ENCODE peak calls at places on chromosomes 11 and 22, in seven cellular contexts. One of them, this sample, is unnamed.
A peak's percentile ranks its signal among the peaks of the same experiment; 100 is the strongest.

GRCh38 chr22:45688606-45689080 is 17.0 kb downstream of the ATXN10 start:
- DNase-seq in cardiac fibroblast: peak; percentile 87
- DNase-seq in keratinocyte: peak; percentile 80
- DNase-seq in fibroblast of pulmonary artery: peak; percentile 88
- DNase-seq in body of pancreas: peak; percentile 43
- DNase-seq in Caco-2: peak; percentile 30
- DNase-seq in GM20000: no peak
- DNase-seq in this sample: peak; percentile 77

GRCh38 chr11:68271781-68272608 is at the start of gene C11orf24:
- DNase-seq in cardiac fibroblast: peak; percentile 93
- DNase-seq in keratinocyte: peak; percentile 79
- DNase-seq in fibroblast of pulmonary artery: peak; percentile 92
- DNase-seq in body of pancreas: peak; percentile 97
- DNase-seq in Caco-2: peak; percentile 100
- DNase-seq in GM20000: peak; percentile 98
- DNase-seq in this sample: peak; percentile 92

GRCh38 chr11:9664276-9665171 is 647 bp downstream of the SWAP70 start:
- DNase-seq in cardiac fibroblast: peak; percentile 73
- DNase-seq in keratinocyte: no peak
- DNase-seq in fibroblast of pulmonary artery: peak; percentile 69
- DNase-seq in body of pancreas: peak; percentile 44
- DNase-seq in Caco-2: peak; percentile 76
- DNase-seq in GM20000: peak; percentile 52
- DNase-seq in this sample: peak; percentile 50

GRCh38 chr22:32177221-32177765 is 18.2 kb upstream of the C22orf42 start:
- DNase-seq in cardiac fibroblast: no peak
- DNase-seq in keratinocyte: no peak
- DNase-seq in fibroblast of pulmonary artery: peak; percentile 1
- DNase-seq in body of pancreas: no peak
- DNase-seq in Caco-2: no peak
- DNase-seq in GM20000: no peak
- DNase-seq in this sample: no peak

GRCh38 chr11:117816151-117816741 is 8.3 kb downstream of the FXYD2 start:
- DNase-seq in cardiac fibroblast: peak; percentile 48
- DNase-seq in keratinocyte: no peak
- DNase-seq in fibroblast of pulmonary artery: peak; percentile 25
- DNase-seq in body of pancreas: peak; percentile 80
- DNase-seq in Caco-2: peak; percentile 67
- DNase-seq in GM20000: no peak
- DNase-seq in this sample: no peak

GRCh38 chr11:12090061-12090572 is 20.3 kb upstream of the MICAL2 start:
- DNase-seq in cardiac fibroblast: peak; percentile 81
- DNase-seq in keratinocyte: peak; percentile 98
- DNase-seq in fibroblast of pulmonary artery: peak; percentile 48
- DNase-seq in body of pancreas: no peak
- DNase-seq in Caco-2: no peak
- DNase-seq in GM20000: no peak
- DNase-seq in this sample: peak; percentile 64

GRCh38 chr11:73585834-73586575 is 11.9 kb downstream of the FAM168A start:
- DNase-seq in cardiac fibroblast: peak; percentile 67
- DNase-seq in keratinocyte: no peak
- DNase-seq in fibroblast of pulmonary artery: no peak
- DNase-seq in body of pancreas: no peak
- DNase-seq in Caco-2: no peak
- DNase-seq in GM20000: no peak
- DNase-seq in this sample: no peak

GRCh38 chr11:8745431-8745986 is 62.9 kb downstream of the RPL27A start:
- DNase-seq in cardiac fibroblast: no peak
- DNase-seq in keratinocyte: no peak
- DNase-seq in fibroblast of pulmonary artery: no peak
- DNase-seq in body of pancreas: no peak
- DNase-seq in Caco-2: no peak
- DNase-seq in GM20000: no peak
- DNase-seq in this sample: no peak

GRCh38 chr11:62806611-62807121 is 1.4 kb upstream of the NXF1 start:
- DNase-seq in cardiac fibroblast: peak; percentile 48
- DNase-seq in keratinocyte: no peak
- DNase-seq in fibroblast of pulmonary artery: peak; percentile 48
- DNase-seq in body of pancreas: peak; percentile 27
- DNase-seq in Caco-2: no peak
- DNase-seq in GM20000: no peak
- DNase-seq in this sample: peak; percentile 69

GRCh38 chr11:93494341-93494740 is 48.9 kb downstream of the SMCO4 start:
- DNase-seq in cardiac fibroblast: no peak
- DNase-seq in keratinocyte: no peak
- DNase-seq in fibroblast of pulmonary artery: no peak
- DNase-seq in body of pancreas: no peak
- DNase-seq in Caco-2: no peak
- DNase-seq in GM20000: no peak
- DNase-seq in this sample: no peak

GRCh38 chr22:40216041-40216756 is 38.5 kb downstream of the TNRC6B start:
- DNase-seq in cardiac fibroblast: no peak
- DNase-seq in keratinocyte: no peak
- DNase-seq in fibroblast of pulmonary artery: no peak
- DNase-seq in body of pancreas: no peak
- DNase-seq in Caco-2: no peak
- DNase-seq in GM20000: peak; percentile 45
- DNase-seq in this sample: no peak

GRCh38 chr22:49205401-49205800 is 622.3 kb downstream of the BRD1 start:
- DNase-seq in cardiac fibroblast: no peak
- DNase-seq in keratinocyte: no peak
- DNase-seq in fibroblast of pulmonary artery: no peak
- DNase-seq in body of pancreas: no peak
- DNase-seq in Caco-2: no peak
- DNase-seq in GM20000: no peak
- DNase-seq in this sample: no peak

GRCh38 chr11:73961321-73961720 is 10.5 kb downstream of the DNAJB13 start:
- DNase-seq in cardiac fibroblast: peak; percentile 27
- DNase-seq in keratinocyte: no peak
- DNase-seq in fibroblast of pulmonary artery: no peak
- DNase-seq in body of pancreas: no peak
- DNase-seq in Caco-2: no peak
- DNase-seq in GM20000: no peak
- DNase-seq in this sample: no peak

GRCh38 chr11:86547727-86548126 is 124.7 kb downstream of the ME3 start:
- DNase-seq in cardiac fibroblast: peak; percentile 14
- DNase-seq in keratinocyte: no peak
- DNase-seq in fibroblast of pulmonary artery: peak; percentile 31
- DNase-seq in body of pancreas: no peak
- DNase-seq in Caco-2: no peak
- DNase-seq in GM20000: no peak
- DNase-seq in this sample: no peak

DNA sequence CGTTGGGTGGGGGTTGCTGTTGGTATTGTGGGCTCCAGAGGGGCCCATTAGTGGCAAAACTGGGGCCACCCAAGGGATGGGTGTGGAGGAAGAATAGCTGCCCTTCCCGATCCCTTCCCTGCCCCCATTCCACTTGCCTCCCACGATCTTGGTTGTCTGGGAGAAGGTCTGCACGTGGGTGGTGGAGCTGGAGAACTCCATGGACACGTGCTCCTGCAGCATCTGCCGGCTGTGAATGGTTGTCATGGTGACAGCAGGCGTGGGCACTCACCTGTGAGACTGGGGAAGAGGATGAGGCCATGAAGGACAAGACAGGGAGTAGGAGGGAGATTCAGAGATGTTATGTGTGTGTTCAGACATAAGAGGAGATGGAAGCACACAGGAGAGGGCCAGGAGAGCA is 2.0 kb downstream of the IGSF22 start:
- DNase-seq in cardiac fibroblast: no peak
- DNase-seq in keratinocyte: no peak
- DNase-seq in fibroblast of pulmonary artery: no peak
- DNase-seq in body of pancreas: peak; percentile 37
- DNase-seq in Caco-2: no peak
- DNase-seq in GM20000: no peak
- DNase-seq in this sample: no peak
- TF ChIP-seq CTCF in cardiac fibroblast: no peak
- TF ChIP-seq CTCF in keratinocyte: no peak
- TF ChIP-seq CTCF in fibroblast of pulmonary artery: no peak
- TF ChIP-seq CTCF in body of pancreas: no peak
- TF ChIP-seq CTCF in Caco-2: no peak
- TF ChIP-seq CTCF in GM20000: no peak
- TF ChIP-seq CTCF in this sample: no peak

GRCh38 chr11:24509114-24509513 is 12.3 kb downstream of the LUZP2 start:
- DNase-seq in cardiac fibroblast: peak; percentile 32
- DNase-seq in keratinocyte: no peak
- DNase-seq in fibroblast of pulmonary artery: peak; percentile 46
- DNase-seq in body of pancreas: no peak
- DNase-seq in Caco-2: no peak
- DNase-seq in GM20000: no peak
- DNase-seq in this sample: no peak
- TF ChIP-seq CTCF in cardiac fibroblast: no peak
- TF ChIP-seq CTCF in keratinocyte: peak; percentile 27
- TF ChIP-seq CTCF in fibroblast of pulmonary artery: peak; percentile 52
- TF ChIP-seq CTCF in body of pancreas: no peak
- TF ChIP-seq CTCF in Caco-2: peak; percentile 19
- TF ChIP-seq CTCF in GM20000: no peak
- TF ChIP-seq CTCF in this sample: peak; percentile 8

GRCh38 chr11:135033545-135033944 is 621.5 kb upstream of the B3GAT1 start:
- DNase-seq in cardiac fibroblast: no peak
- DNase-seq in keratinocyte: no peak
- DNase-seq in fibroblast of pulmonary artery: no peak
- DNase-seq in body of pancreas: no peak
- DNase-seq in Caco-2: peak; percentile 75
- DNase-seq in GM20000: no peak
- DNase-seq in this sample: peak; percentile 20
- TF ChIP-seq CTCF in cardiac fibroblast: no peak
- TF ChIP-seq CTCF in keratinocyte: no peak
- TF ChIP-seq CTCF in fibroblast of pulmonary artery: no peak
- TF ChIP-seq CTCF in body of pancreas: no peak
- TF ChIP-seq CTCF in Caco-2: peak; percentile 30
- TF ChIP-seq CTCF in GM20000: no peak
- TF ChIP-seq CTCF in this sample: no peak

DNA sequence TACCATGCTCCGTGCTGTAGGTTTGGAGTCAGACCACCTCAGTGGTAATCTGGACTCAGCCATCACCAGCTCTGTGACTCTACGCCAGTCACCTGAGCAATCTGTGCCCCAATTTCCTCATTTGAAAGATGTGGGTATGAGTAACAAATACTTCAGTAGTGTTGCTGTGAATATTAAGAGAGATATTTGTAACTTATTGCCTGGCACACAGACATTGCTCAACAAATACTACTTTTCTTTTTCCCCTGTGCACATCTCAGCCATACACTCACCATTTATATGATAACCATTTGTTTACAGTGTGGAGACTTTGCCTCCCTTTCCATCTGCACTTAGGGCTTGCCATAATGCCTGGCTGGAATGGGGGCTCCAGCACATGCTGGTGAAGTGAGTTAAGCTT is 89.7 kb upstream of the CLPB start:
- DNase-seq in cardiac fibroblast: peak; percentile 11
- DNase-seq in keratinocyte: no peak
- DNase-seq in fibroblast of pulmonary artery: no peak
- DNase-seq in body of pancreas: no peak
- DNase-seq in Caco-2: no peak
- DNase-seq in GM20000: no peak
- DNase-seq in this sample: no peak
- TF ChIP-seq CTCF in cardiac fibroblast: no peak
- TF ChIP-seq CTCF in keratinocyte: no peak
- TF ChIP-seq CTCF in fibroblast of pulmonary artery: no peak
- TF ChIP-seq CTCF in body of pancreas: no peak
- TF ChIP-seq CTCF in Caco-2: no peak
- TF ChIP-seq CTCF in GM20000: no peak
- TF ChIP-seq CTCF in this sample: no peak

GRCh38 chr11:637593-638507 is 781 bp downstream of the DRD4 start:
- DNase-seq in cardiac fibroblast: no peak
- DNase-seq in keratinocyte: no peak
- DNase-seq in fibroblast of pulmonary artery: no peak
- DNase-seq in body of pancreas: no peak
- DNase-seq in Caco-2: no peak
- DNase-seq in GM20000: no peak
- DNase-seq in this sample: no peak
- TF ChIP-seq CTCF in cardiac fibroblast: no peak
- TF ChIP-seq CTCF in keratinocyte: no peak
- TF ChIP-seq CTCF in fibroblast of pulmonary artery: no peak
- TF ChIP-seq CTCF in body of pancreas: no peak
- TF ChIP-seq CTCF in Caco-2: no peak
- TF ChIP-seq CTCF in GM20000: no peak
- TF ChIP-seq CTCF in this sample: no peak

GRCh38 chr11:134261626-134262488 is 8.5 kb downstream of the ACAD8 start:
- DNase-seq in cardiac fibroblast: peak; percentile 35
- DNase-seq in keratinocyte: no peak
- DNase-seq in fibroblast of pulmonary artery: peak; percentile 26
- DNase-seq in body of pancreas: no peak
- DNase-seq in Caco-2: peak; percentile 72
- DNase-seq in GM20000: peak; percentile 52
- DNase-seq in this sample: peak; percentile 54
- TF ChIP-seq CTCF in cardiac fibroblast: peak; percentile 60
- TF ChIP-seq CTCF in keratinocyte: peak; percentile 74
- TF ChIP-seq CTCF in fibroblast of pulmonary artery: peak; percentile 61
- TF ChIP-seq CTCF in body of pancreas: peak; percentile 35
- TF ChIP-seq CTCF in Caco-2: peak; percentile 79
- TF ChIP-seq CTCF in GM20000: peak; percentile 49
- TF ChIP-seq CTCF in this sample: peak; percentile 48

DNA sequence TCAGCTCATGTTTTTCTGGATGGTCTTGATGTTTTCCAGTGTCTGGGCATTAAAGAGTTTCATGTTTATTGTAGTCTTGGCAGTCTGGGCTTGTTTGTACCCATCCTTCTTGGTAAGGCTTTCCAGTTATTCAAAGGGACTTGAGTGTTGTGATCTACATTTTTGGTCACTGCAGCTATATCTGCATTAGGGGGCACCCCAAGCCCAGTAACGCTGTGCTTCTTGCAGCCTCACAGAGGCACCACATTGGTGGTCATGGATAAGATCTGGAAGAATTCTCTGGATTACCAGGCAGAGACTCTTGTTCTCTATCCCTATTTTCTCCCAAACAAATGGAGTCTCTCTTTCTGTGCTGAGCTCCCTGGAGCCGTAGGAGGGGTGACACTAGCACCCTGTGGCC is 451.5 kb upstream of the FAT3 start:
- DNase-seq in cardiac fibroblast: no peak
- DNase-seq in keratinocyte: no peak
- DNase-seq in fibroblast of pulmonary artery: peak; percentile 30
- DNase-seq in body of pancreas: no peak
- DNase-seq in Caco-2: peak; percentile 57
- DNase-seq in GM20000: no peak
- DNase-seq in this sample: peak; percentile 21
- TF ChIP-seq CTCF in cardiac fibroblast: no peak
- TF ChIP-seq CTCF in keratinocyte: no peak
- TF ChIP-seq CTCF in fibroblast of pulmonary artery: peak; percentile 18
- TF ChIP-seq CTCF in body of pancreas: no peak
- TF ChIP-seq CTCF in Caco-2: peak; percentile 49
- TF ChIP-seq CTCF in GM20000: no peak
- TF ChIP-seq CTCF in this sample: no peak

GRCh38 chr22:35037089-35037488 is 28.9 kb upstream of the ISX start:
- DNase-seq in cardiac fibroblast: no peak
- DNase-seq in keratinocyte: no peak
- DNase-seq in fibroblast of pulmonary artery: no peak
- DNase-seq in body of pancreas: no peak
- DNase-seq in Caco-2: peak; percentile 8
- DNase-seq in GM20000: no peak
- DNase-seq in this sample: no peak
- TF ChIP-seq CTCF in cardiac fibroblast: no peak
- TF ChIP-seq CTCF in keratinocyte: peak; percentile 23
- TF ChIP-seq CTCF in fibroblast of pulmonary artery: no peak
- TF ChIP-seq CTCF in body of pancreas: no peak
- TF ChIP-seq CTCF in Caco-2: no peak
- TF ChIP-seq CTCF in GM20000: no peak
- TF ChIP-seq CTCF in this sample: no peak

This sample was measured in MCF 10A.